ENCODE peak calls at places on chromosomes 11 and 22, in five cellular contexts. One of them, this sample, is unnamed.

GRCh38 chr22:46860562-46860961 is 98.1 kb downstream of the TBC1D22A start:
- DNase-seq in GDM1: no peak
- DNase-seq in CD4-positive, alpha-beta T cell: no peak
- DNase-seq in stimulated activated CD8-positive, alpha-beta memory T cell treated with anti-CD3 and anti-CD28 coated beads, Interleukin-15, amount 100 ng/mL, for 4 hours: no peak
- DNase-seq in H4: no peak
- DNase-seq in this sample: no peak

GRCh38 chr11:113314389-113315301 is at the start of gene TTC12:
- DNase-seq in H4: peak
- DNase-seq in stimulated activated CD8-positive, alpha-beta memory T cell treated with anti-CD3 and anti-CD28 coated beads, Interleukin-15, amount 100 ng/mL, for 4 hours: peak
- DNase-seq in CD4-positive, alpha-beta T cell: peak
- DNase-seq in GDM1: no peak
- DNase-seq in this sample: peak

GRCh38 chr11:78406568-78407196 is 10.9 kb downstream of the GAB2 start:
- DNase-seq in stimulated activated CD8-positive, alpha-beta memory T cell treated with anti-CD3 and anti-CD28 coated beads, Interleukin-15, amount 100 ng/mL, for 4 hours: no peak
- DNase-seq in GDM1: no peak
- DNase-seq in CD4-positive, alpha-beta T cell: no peak
- DNase-seq in H4: no peak
- DNase-seq in this sample: no peak

GRCh38 chr22:46584081-46584903 is 35.9 kb upstream of the GRAMD4 start:
- DNase-seq in H4: no peak
- DNase-seq in stimulated activated CD8-positive, alpha-beta memory T cell treated with anti-CD3 and anti-CD28 coated beads, Interleukin-15, amount 100 ng/mL, for 4 hours: no peak
- DNase-seq in CD4-positive, alpha-beta T cell: no peak
- DNase-seq in GDM1: no peak
- DNase-seq in this sample: no peak

GRCh38 chr11:2999464-2999998 is 7.4 kb upstream of the NAP1L4 start:
- DNase-seq in H4: no peak
- DNase-seq in CD4-positive, alpha-beta T cell: no peak
- DNase-seq in stimulated activated CD8-positive, alpha-beta memory T cell treated with anti-CD3 and anti-CD28 coated beads, Interleukin-15, amount 100 ng/mL, for 4 hours: no peak
- DNase-seq in GDM1: no peak
- DNase-seq in this sample: no peak

GRCh38 chr11:40537734-40538133 is 921.7 kb downstream of the LRRC4C start:
- DNase-seq in GDM1: no peak
- DNase-seq in stimulated activated CD8-positive, alpha-beta memory T cell treated with anti-CD3 and anti-CD28 coated beads, Interleukin-15, amount 100 ng/mL, for 4 hours: no peak
- DNase-seq in CD4-positive, alpha-beta T cell: no peak
- DNase-seq in H4: no peak
- DNase-seq in this sample: no peak

GRCh38 chr11:133343951-133344350 is 188.3 kb downstream of the OPCML start:
- DNase-seq in GDM1: no peak
- DNase-seq in stimulated activated CD8-positive, alpha-beta memory T cell treated with anti-CD3 and anti-CD28 coated beads, Interleukin-15, amount 100 ng/mL, for 4 hours: no peak
- DNase-seq in CD4-positive, alpha-beta T cell: no peak
- DNase-seq in H4: peak
- DNase-seq in this sample: no peak

GRCh38 chr22:40007826-40008710 is 13.3 kb downstream of the FAM83F start:
- DNase-seq in GDM1: no peak
- DNase-seq in H4: no peak
- DNase-seq in stimulated activated CD8-positive, alpha-beta memory T cell treated with anti-CD3 and anti-CD28 coated beads, Interleukin-15, amount 100 ng/mL, for 4 hours: no peak
- DNase-seq in CD4-positive, alpha-beta T cell: no peak
- DNase-seq in this sample: no peak

GRCh38 chr11:86735462-86736302 is 63.3 kb upstream of the ME3 start:
- DNase-seq in stimulated activated CD8-positive, alpha-beta memory T cell treated with anti-CD3 and anti-CD28 coated beads, Interleukin-15, amount 100 ng/mL, for 4 hours: no peak
- DNase-seq in GDM1: no peak
- DNase-seq in CD4-positive, alpha-beta T cell: no peak
- DNase-seq in H4: peak
- DNase-seq in this sample: no peak

GRCh38 chr11:118614511-118614910 is 7.1 kb downstream of the PHLDB1 start:
- DNase-seq in H4: no peak
- DNase-seq in stimulated activated CD8-positive, alpha-beta memory T cell treated with anti-CD3 and anti-CD28 coated beads, Interleukin-15, amount 100 ng/mL, for 4 hours: no peak
- DNase-seq in CD4-positive, alpha-beta T cell: no peak
- DNase-seq in GDM1: no peak
- DNase-seq in this sample: no peak

GRCh38 chr11:64924910-64925284 is 408 bp downstream of the PPP2R5B start:
- DNase-seq in H4: no peak
- DNase-seq in stimulated activated CD8-positive, alpha-beta memory T cell treated with anti-CD3 and anti-CD28 coated beads, Interleukin-15, amount 100 ng/mL, for 4 hours: no peak
- DNase-seq in GDM1: no peak
- DNase-seq in CD4-positive, alpha-beta T cell: no peak
- DNase-seq in this sample: no peak

GRCh38 chr22:27850000-27850465 is 48.5 kb upstream of the MN1 start:
- DNase-seq in stimulated activated CD8-positive, alpha-beta memory T cell treated with anti-CD3 and anti-CD28 coated beads, Interleukin-15, amount 100 ng/mL, for 4 hours: no peak
- DNase-seq in CD4-positive, alpha-beta T cell: no peak
- DNase-seq in H4: no peak
- DNase-seq in GDM1: no peak
- DNase-seq in this sample: peak

GRCh38 chr11:119567667-119568582 is 145.0 kb upstream of the THY1 start:
- DNase-seq in CD4-positive, alpha-beta T cell: no peak
- DNase-seq in H4: peak
- DNase-seq in stimulated activated CD8-positive, alpha-beta memory T cell treated with anti-CD3 and anti-CD28 coated beads, Interleukin-15, amount 100 ng/mL, for 4 hours: no peak
- DNase-seq in GDM1: no peak
- DNase-seq in this sample: peak

GRCh38 chr22:48051796-48052620 is 1289.6 kb downstream of the TBC1D22A start:
- DNase-seq in stimulated activated CD8-positive, alpha-beta memory T cell treated with anti-CD3 and anti-CD28 coated beads, Interleukin-15, amount 100 ng/mL, for 4 hours: no peak
- DNase-seq in H4: no peak
- DNase-seq in CD4-positive, alpha-beta T cell: no peak
- DNase-seq in GDM1: no peak
- DNase-seq in this sample: no peak

GRCh38 chr11:95923441-95923729 is 522 bp downstream of the MTMR2 start:
- DNase-seq in GDM1: no peak
- DNase-seq in CD4-positive, alpha-beta T cell: no peak
- DNase-seq in H4: no peak
- DNase-seq in stimulated activated CD8-positive, alpha-beta memory T cell treated with anti-CD3 and anti-CD28 coated beads, Interleukin-15, amount 100 ng/mL, for 4 hours: no peak
- DNase-seq in this sample: no peak

GRCh38 chr22:32378703-32379272 is 21.1 kb downstream of the RFPL3 start:
- DNase-seq in CD4-positive, alpha-beta T cell: no peak
- DNase-seq in H4: peak
- DNase-seq in stimulated activated CD8-positive, alpha-beta memory T cell treated with anti-CD3 and anti-CD28 coated beads, Interleukin-15, amount 100 ng/mL, for 4 hours: no peak
- DNase-seq in GDM1: no peak
- DNase-seq in this sample: peak